ENCODE peak calls at places on chromosome 6, in seven cellular contexts. T, D, N, L, A, Z and F are unnamed samples. For H3K4me1, the result is how much of the 10 kb centered on the place peaks cover.

GRCh38 chr6:81465859-81466258 is 286.6 kb downstream of the TENT5A start:
- DNase-seq in L (no peak), N (no peak), A (no peak), D (no peak), Z (peak), T (no peak), F (no peak)

GRCh38 chr6:55445648-55446204 is 118.5 kb downstream of the GFRAL start:
- DNase-seq in L (no peak), N (no peak), T (peak), Z (peak), D (no peak), A (no peak), F (no peak)

GRCh38 chr6:132132911-132133639 is 181.9 kb upstream of the CCN2 start:
- DNase-seq in T (no peak), Z (peak), N (no peak), A (no peak), D (no peak), L (no peak), F (no peak)

GRCh38 chr6:21707527-21707926 is 114.0 kb downstream of the SOX4 start:
- DNase-seq in L (no peak), A (no peak), Z (no peak), N (no peak), D (no peak), T (no peak), F (no peak)

GRCh38 chr6:2416128-2416712 is 170.8 kb upstream of the GMDS start:
- DNase-seq in A (no peak), L (no peak), T (no peak), Z (no peak), D (no peak), N (no peak), F (no peak)

GRCh38 chr6:70312165-70312564 is 9.3 kb upstream of the COL9A1 start:
- DNase-seq in L (no peak), Z (peak), T (no peak), D (no peak), A (no peak), N (no peak), F (peak)

GRCh38 chr6:131317516-131317915 is 182.2 kb downstream of the AKAP7 start:
- DNase-seq in Z (no peak), T (no peak), N (no peak), D (no peak), A (no peak), L (no peak), F (no peak)

GRCh38 chr6:119243037-119243436 is 106.5 kb downstream of the MAN1A1 start:
- DNase-seq in D (no peak), T (no peak), N (no peak), A (no peak), Z (no peak), L (no peak), F (no peak)

GRCh38 chr6:156719720-156720563 is 57.2 kb upstream of the ARID1B start:
- DNase-seq in Z (peak), A (peak), T (peak), D (peak), N (peak), L (peak), F (peak)

GRCh38 chr6:51260003-51260402 is 441.3 kb downstream of the TFAP2B start:
- DNase-seq in A (no peak), T (no peak), D (no peak), L (no peak), Z (peak), N (no peak), F (no peak)

DNA sequence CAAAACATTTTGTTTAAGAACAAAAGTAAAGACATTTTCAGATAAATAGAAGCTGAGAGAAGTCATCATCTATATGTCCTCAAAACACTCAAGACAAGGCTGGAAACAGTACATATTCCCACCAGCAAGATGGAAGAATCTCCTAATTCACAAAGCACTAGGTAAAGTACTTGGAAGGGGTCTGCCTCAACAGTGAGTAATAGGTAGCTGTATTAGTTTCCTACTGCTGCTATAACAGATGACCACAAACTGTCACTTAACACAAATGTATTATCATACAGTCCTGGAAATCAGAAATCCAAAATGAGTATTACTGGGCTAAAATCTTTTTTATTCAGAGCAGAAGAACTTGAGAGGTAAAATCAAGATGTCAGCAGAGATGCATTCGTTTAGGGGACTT is 40.6 kb downstream of the ZKSCAN8 start:
- DNase-seq in N (no peak), L (no peak), Z (no peak), A (no peak), D (no peak), T (no peak), F (no peak)
- H3K27ac ChIP-seq in N (no peak), L (no peak), Z (no peak), A (no peak), D (no peak), T (no peak), F (no peak)

DNA sequence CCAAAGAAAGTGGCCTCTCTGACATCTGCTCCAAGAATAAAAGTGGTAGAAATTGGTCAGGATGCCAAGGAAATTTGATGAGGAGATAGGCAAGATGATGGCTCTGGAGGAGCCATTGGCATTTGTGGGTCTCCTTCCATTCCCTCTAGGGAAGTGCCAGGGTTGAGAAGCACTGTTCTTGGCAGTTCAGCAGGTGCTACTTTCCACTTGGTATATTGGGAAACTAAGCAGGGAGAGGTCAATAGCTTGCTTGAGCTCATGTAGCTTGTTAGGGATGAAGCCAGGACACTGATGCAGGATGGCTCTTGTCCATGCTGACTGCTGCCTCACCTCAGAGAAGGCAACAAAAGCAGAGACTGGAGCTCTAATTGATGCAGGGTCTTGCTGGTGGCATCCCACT is 72.9 kb upstream of the RIPOR2 start:
- DNase-seq in Z (no peak), D (no peak), T (no peak), N (no peak), A (no peak), L (no peak), F (no peak)
- H3K4me1 ChIP-seq in Z (under half), D (under half), T (half or more), N (under half), A (under half), L (under half), F (half or more)

DNA sequence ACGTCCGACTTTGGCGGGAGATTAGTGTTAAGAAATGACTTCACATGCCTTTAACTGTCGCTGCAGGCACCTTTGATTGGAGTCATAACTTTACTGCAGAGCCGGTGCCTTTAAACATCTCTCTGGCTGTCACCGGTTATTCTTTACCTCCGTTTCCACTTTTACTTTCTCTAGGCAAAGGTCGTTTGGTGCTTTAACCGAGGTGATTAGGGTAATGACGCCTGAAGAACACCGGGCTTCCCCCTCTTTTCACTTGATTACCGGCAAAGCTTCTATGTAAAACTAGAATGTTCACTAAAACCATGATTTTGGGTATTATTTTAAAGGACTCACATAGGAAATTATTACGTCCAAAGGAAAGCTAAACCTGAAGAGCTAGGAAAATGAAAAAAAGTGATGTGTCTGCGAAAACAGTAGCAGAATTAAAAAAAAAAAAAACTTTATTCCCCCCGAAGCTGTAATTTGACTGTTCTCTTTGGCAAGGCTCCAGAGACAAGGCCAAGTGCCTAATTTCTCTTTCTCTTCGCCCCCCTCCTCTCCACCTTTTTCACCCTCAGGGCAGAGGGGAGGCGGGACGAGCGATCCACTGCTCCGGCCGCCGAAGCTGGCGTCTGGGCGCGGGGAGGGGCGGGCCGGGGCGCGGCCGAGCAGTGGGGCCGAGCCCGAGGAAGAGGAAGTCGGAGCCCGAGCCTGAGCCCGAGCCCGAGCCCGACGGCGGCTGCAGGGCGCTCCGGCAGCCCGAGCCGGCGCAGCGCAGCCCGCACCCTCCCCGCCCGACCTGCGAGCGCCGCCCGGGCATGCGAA is at the start of gene PLEKHG1:
- DNase-seq in N (peak), A (peak), Z (peak), T (peak), D (peak), L (peak), F (peak)
- H3K27ac ChIP-seq in N (peak), A (peak), Z (no peak), T (peak), D (peak), L (peak), F (peak)

DNA sequence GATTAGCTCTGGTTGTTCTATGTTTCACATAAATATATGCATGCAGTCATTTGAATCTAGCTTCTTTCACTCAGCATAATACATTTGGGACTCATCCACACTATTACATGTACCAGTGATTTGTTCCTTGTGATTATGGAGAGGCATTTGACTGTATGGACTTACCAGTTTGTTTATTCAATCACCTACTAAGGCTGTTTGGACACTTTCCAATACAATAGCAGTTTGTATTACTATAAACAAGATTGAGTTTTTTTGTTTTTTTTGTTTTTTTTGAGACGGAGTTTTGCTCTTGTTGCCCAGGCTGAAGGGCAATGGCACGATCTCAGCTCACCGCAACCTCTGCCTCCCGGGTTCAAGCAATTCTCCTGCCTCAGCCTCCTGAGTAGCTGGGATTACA is 109.8 kb upstream of the DST start:
- DNase-seq in L (no peak), Z (no peak), N (no peak), A (no peak), T (no peak), D (no peak), F (no peak)
- H3K4me1 ChIP-seq in L (half or more), Z (half or more), N (half or more), A (half or more), T (under half), D (under half), F (under half)

DNA sequence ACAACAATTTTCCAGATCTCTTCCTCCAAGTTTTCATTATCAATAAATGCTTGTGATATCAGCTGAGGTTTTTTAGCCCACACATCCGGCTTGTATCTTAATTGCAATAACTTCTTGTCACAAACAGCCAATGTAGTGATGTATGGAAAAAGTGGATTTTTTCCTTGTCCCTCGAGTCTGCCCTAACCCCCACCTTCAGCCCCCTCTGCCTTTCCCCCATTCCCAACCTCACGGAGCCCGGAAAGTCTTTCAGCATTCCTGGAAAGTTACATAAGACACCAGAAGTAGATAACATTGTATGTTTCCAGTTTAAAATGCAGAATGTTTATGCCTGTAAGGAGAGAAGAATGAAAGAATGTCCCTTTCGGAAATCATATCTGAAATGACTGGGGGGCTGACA is 179.2 kb upstream of the PHACTR1 start:
- DNase-seq in N (no peak), D (no peak), A (no peak), Z (no peak), T (no peak), L (no peak), F (no peak)
- H3K27ac ChIP-seq in N (no peak), D (no peak), A (peak), Z (no peak), T (no peak), L (no peak), F (no peak)

DNA sequence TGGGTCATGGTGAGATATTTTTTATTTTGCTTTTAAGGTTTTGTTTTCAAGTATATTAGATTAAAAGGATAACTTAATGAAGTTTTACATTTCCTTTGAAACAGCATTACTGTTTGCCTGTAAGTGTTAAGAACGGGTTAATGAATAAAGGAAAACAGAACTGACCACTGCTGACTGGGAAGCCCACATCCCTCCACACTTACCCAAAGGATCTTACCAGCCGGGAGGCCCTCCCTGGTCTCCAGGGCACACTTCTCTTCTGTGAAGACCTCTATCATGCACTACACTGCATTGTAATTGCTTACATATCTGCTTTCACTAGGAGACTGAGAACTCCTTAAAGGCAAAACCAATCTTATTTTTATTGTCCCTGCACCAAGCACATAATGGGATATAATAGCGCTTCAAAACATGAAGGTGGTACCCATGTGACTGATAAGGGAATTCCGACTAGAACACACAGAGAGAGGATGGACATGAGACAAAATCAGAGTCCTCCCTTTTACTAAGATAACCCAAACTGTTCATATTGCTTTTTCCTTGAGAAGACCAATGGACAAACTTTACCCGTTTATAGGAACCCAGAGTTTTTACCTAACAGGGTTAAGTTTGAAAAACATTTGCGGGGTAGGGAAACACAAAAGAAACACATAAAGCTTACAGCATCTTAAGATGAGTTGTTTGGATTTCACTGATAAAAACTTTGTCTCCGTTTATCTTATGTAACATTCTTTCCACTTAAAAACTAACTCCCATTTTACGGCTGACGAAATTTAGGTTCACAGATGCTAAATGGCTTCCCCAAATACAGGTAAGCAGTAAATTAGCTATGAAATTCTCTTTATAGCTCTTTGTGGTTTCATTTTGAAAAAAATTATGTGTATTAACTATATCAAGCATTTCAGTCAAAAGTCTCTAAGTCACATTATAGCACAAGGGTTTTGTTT is 8.7 kb downstream of the EZR start:
- DNase-seq in D (no peak), N (no peak), A (no peak), Z (no peak), T (no peak), L (no peak), F (no peak)
- H3K4me1 ChIP-seq in D (under half), N (under half), A (half or more), Z (half or more), T (half or more), L (under half), F (half or more)

GRCh38 chr6:150590448-150590847 is 9.2 kb upstream of the PLEKHG1 start:
- DNase-seq in N (no peak), T (no peak), Z (no peak), D (no peak), A (no peak), L (no peak), F (no peak)
- H3K27ac ChIP-seq in N (no peak), T (no peak), Z (no peak), D (no peak), A (no peak), L (no peak), F (no peak)